ENCODE peak calls at places on chromosomes 13 and 19, in six cellular contexts. B, O, W, I, Z and U are unnamed samples.

GRCh38 chr13:41053384-41053826 is 7.9 kb upstream of the WBP4 start:
- DNase-seq in B (no peak), O (no peak), W (no peak), I (no peak), Z (peak; percentile 44), U (no peak)

GRCh38 chr19:32674153-32674958 is 624 bp downstream of the ANKRD27 start:
- DNase-seq in B (peak; percentile 16), O (no peak), W (no peak), I (no peak), Z (no peak), U (no peak)

GRCh38 chr19:38898788-38899446 is 501 bp downstream of the SIRT2 start:
- DNase-seq in B (no peak), O (no peak), W (no peak), I (no peak), Z (peak; percentile 14), U (no peak)

GRCh38 chr13:106393776-106394175 is 141.7 kb downstream of the EFNB2 start:
- DNase-seq in B (no peak), O (no peak), W (no peak), I (no peak), Z (no peak), U (no peak)

GRCh38 chr19:33815410-33816340 is 19.0 kb downstream of the KCTD15 start:
- DNase-seq in B (no peak), O (no peak), W (no peak), I (no peak), Z (peak; percentile 9), U (no peak)

GRCh38 chr13:49607761-49608160 is 20.5 kb upstream of the ARL11 start:
- DNase-seq in B (no peak), O (no peak), W (no peak), I (no peak), Z (no peak), U (no peak)

GRCh38 chr13:31310781-31311180 is 111.0 kb downstream of the B3GLCT start:
- DNase-seq in B (no peak), O (no peak), W (peak; percentile 77), I (no peak), Z (no peak), U (no peak)

GRCh38 chr13:30877335-30877734 is 28.7 kb upstream of the MEDAG start:
- DNase-seq in B (peak; percentile 58), O (no peak), W (no peak), I (no peak), Z (peak; percentile 51), U (no peak)

GRCh38 chr19:55173186-55173716 is 6.8 kb upstream of the DNAAF3 start:
- DNase-seq in B (no peak), O (no peak), W (no peak), I (no peak), Z (no peak), U (no peak)

GRCh38 chr19:32373614-32374295 is 28.3 kb downstream of the ZNF507 start:
- DNase-seq in B (peak; percentile 73), O (no peak), W (no peak), I (no peak), Z (peak; percentile 99), U (no peak)

GRCh38 chr19:11269408-11269807 is 7.1 kb upstream of the DOCK6 start:
- DNase-seq in B (no peak), O (no peak), W (no peak), I (no peak), Z (peak; percentile 42), U (no peak)